ENCODE peak calls at places on chromosomes 6 and 20, in nine cellular contexts. One of them, this sample, is unnamed. For H3K4me1, the result is how much of the 10 kb centered on the place peaks cover.

GRCh38 chr6:27829453-27830211 is 82.6 kb downstream of the OR2B2 start:
- DNase-seq in neuronal stem cell: no peak
- DNase-seq in fibroblast of lung: no peak
- DNase-seq in body of pancreas: no peak
- DNase-seq in SJCRH30: no peak
- DNase-seq in heart right ventricle: no peak
- DNase-seq in heart left ventricle: no peak
- DNase-seq in endodermal cell: peak
- DNase-seq in ascending aorta: no peak
- DNase-seq in this sample: no peak

GRCh38 chr6:89357390-89357789 is 4.9 kb upstream of the UBE2J1 start:
- DNase-seq in SJCRH30: no peak
- DNase-seq in endodermal cell: no peak
- DNase-seq in neuronal stem cell: no peak
- DNase-seq in body of pancreas: no peak
- DNase-seq in heart right ventricle: no peak
- DNase-seq in heart left ventricle: no peak
- DNase-seq in fibroblast of lung: no peak
- DNase-seq in ascending aorta: no peak
- DNase-seq in this sample: no peak

GRCh38 chr20:57240850-57241429 is 25.5 kb downstream of the BMP7 start:
- DNase-seq in neuronal stem cell: no peak
- DNase-seq in SJCRH30: no peak
- DNase-seq in heart left ventricle: no peak
- DNase-seq in fibroblast of lung: no peak
- DNase-seq in ascending aorta: no peak
- DNase-seq in body of pancreas: no peak
- DNase-seq in endodermal cell: no peak
- DNase-seq in heart right ventricle: no peak
- DNase-seq in this sample: no peak

GRCh38 chr6:107690864-107691661 is 133.1 kb downstream of the SCML4 start:
- DNase-seq in body of pancreas: no peak
- DNase-seq in heart right ventricle: peak
- DNase-seq in SJCRH30: no peak
- DNase-seq in ascending aorta: no peak
- DNase-seq in neuronal stem cell: no peak
- DNase-seq in heart left ventricle: no peak
- DNase-seq in fibroblast of lung: peak
- DNase-seq in endodermal cell: peak
- DNase-seq in this sample: no peak

GRCh38 chr6:45504947-45505346 is 127.2 kb upstream of the SUPT3H start:
- DNase-seq in heart right ventricle: no peak
- DNase-seq in heart left ventricle: no peak
- DNase-seq in body of pancreas: peak
- DNase-seq in ascending aorta: no peak
- DNase-seq in SJCRH30: peak
- DNase-seq in neuronal stem cell: peak
- DNase-seq in endodermal cell: peak
- DNase-seq in fibroblast of lung: peak
- DNase-seq in this sample: no peak

GRCh38 chr20:51804754-51805153 is 2.4 kb upstream of the SALL4 start:
- DNase-seq in heart right ventricle: no peak
- DNase-seq in body of pancreas: no peak
- DNase-seq in fibroblast of lung: no peak
- DNase-seq in heart left ventricle: no peak
- DNase-seq in neuronal stem cell: no peak
- DNase-seq in SJCRH30: no peak
- DNase-seq in endodermal cell: peak
- DNase-seq in ascending aorta: no peak
- DNase-seq in this sample: no peak

GRCh38 chr20:1844723-1845523 is 50.3 kb upstream of the SIRPA start:
- DNase-seq in fibroblast of lung: peak
- DNase-seq in body of pancreas: no peak
- DNase-seq in heart right ventricle: peak
- DNase-seq in ascending aorta: peak
- DNase-seq in SJCRH30: no peak
- DNase-seq in neuronal stem cell: no peak
- DNase-seq in heart left ventricle: peak
- DNase-seq in endodermal cell: no peak
- DNase-seq in this sample: no peak

GRCh38 chr20:51404297-51405060 is 138.0 kb downstream of the NFATC2 start:
- DNase-seq in endodermal cell: peak
- DNase-seq in body of pancreas: peak
- DNase-seq in heart right ventricle: no peak
- DNase-seq in neuronal stem cell: no peak
- DNase-seq in ascending aorta: peak
- DNase-seq in heart left ventricle: no peak
- DNase-seq in SJCRH30: no peak
- DNase-seq in fibroblast of lung: no peak
- DNase-seq in this sample: no peak

GRCh38 chr20:33902011-33902410 is 90.9 kb downstream of the CHMP4B start:
- DNase-seq in neuronal stem cell: no peak
- DNase-seq in heart right ventricle: no peak
- DNase-seq in endodermal cell: no peak
- DNase-seq in fibroblast of lung: no peak
- DNase-seq in heart left ventricle: no peak
- DNase-seq in body of pancreas: no peak
- DNase-seq in ascending aorta: no peak
- DNase-seq in SJCRH30: no peak
- DNase-seq in this sample: no peak

GRCh38 chr20:10359621-10360040 is 74.4 kb downstream of the MKKS start:
- DNase-seq in body of pancreas: no peak
- DNase-seq in endodermal cell: no peak
- DNase-seq in ascending aorta: no peak
- DNase-seq in heart left ventricle: no peak
- DNase-seq in SJCRH30: no peak
- DNase-seq in fibroblast of lung: peak
- DNase-seq in heart right ventricle: no peak
- DNase-seq in neuronal stem cell: no peak
- DNase-seq in this sample: no peak

GRCh38 chr20:63206878-63207277 is 9.1 kb downstream of the YTHDF1 start:
- DNase-seq in heart right ventricle: no peak
- DNase-seq in SJCRH30: no peak
- DNase-seq in endodermal cell: no peak
- DNase-seq in neuronal stem cell: no peak
- DNase-seq in ascending aorta: no peak
- DNase-seq in heart left ventricle: no peak
- DNase-seq in fibroblast of lung: no peak
- DNase-seq in body of pancreas: no peak
- DNase-seq in this sample: no peak

GRCh38 chr20:20224806-20225205 is 143.1 kb upstream of the INSM1 start:
- DNase-seq in endodermal cell: no peak
- DNase-seq in neuronal stem cell: no peak
- DNase-seq in heart right ventricle: no peak
- DNase-seq in heart left ventricle: no peak
- DNase-seq in SJCRH30: no peak
- DNase-seq in fibroblast of lung: no peak
- DNase-seq in ascending aorta: no peak
- DNase-seq in body of pancreas: no peak
- DNase-seq in this sample: no peak

GRCh38 chr20:40101479-40102032 is 587.5 kb downstream of the MAFB start:
- DNase-seq in endodermal cell: no peak
- DNase-seq in heart right ventricle: no peak
- DNase-seq in SJCRH30: no peak
- DNase-seq in heart left ventricle: no peak
- DNase-seq in fibroblast of lung: no peak
- DNase-seq in body of pancreas: no peak
- DNase-seq in neuronal stem cell: no peak
- DNase-seq in ascending aorta: no peak
- DNase-seq in this sample: no peak

GRCh38 chr20:235891-236290 is 8.8 kb downstream of the DEFB129 start:
- DNase-seq in neuronal stem cell: no peak
- DNase-seq in endodermal cell: no peak
- DNase-seq in ascending aorta: no peak
- DNase-seq in fibroblast of lung: peak
- DNase-seq in SJCRH30: peak
- DNase-seq in heart right ventricle: no peak
- DNase-seq in body of pancreas: peak
- DNase-seq in heart left ventricle: no peak
- DNase-seq in this sample: no peak

GRCh38 chr20:19456600-19457390 is 244.4 kb downstream of the SLC24A3 start:
- DNase-seq in heart left ventricle: no peak
- DNase-seq in neuronal stem cell: no peak
- DNase-seq in body of pancreas: no peak
- DNase-seq in SJCRH30: no peak
- DNase-seq in ascending aorta: no peak
- DNase-seq in endodermal cell: peak
- DNase-seq in fibroblast of lung: no peak
- DNase-seq in heart right ventricle: no peak
- DNase-seq in this sample: no peak

GRCh38 chr6:47200536-47201334 is 109.0 kb downstream of the TNFRSF21 start:
- DNase-seq in heart left ventricle: no peak
- DNase-seq in body of pancreas: no peak
- DNase-seq in fibroblast of lung: no peak
- DNase-seq in neuronal stem cell: no peak
- DNase-seq in SJCRH30: no peak
- DNase-seq in endodermal cell: no peak
- DNase-seq in ascending aorta: no peak
- DNase-seq in heart right ventricle: no peak
- DNase-seq in this sample: no peak

GRCh38 chr6:13412211-13412610 is 75.2 kb downstream of the GFOD1 start:
- DNase-seq in endodermal cell: no peak
- DNase-seq in heart right ventricle: no peak
- DNase-seq in neuronal stem cell: no peak
- DNase-seq in ascending aorta: peak
- DNase-seq in SJCRH30: no peak
- DNase-seq in body of pancreas: no peak
- DNase-seq in heart left ventricle: no peak
- DNase-seq in fibroblast of lung: no peak
- DNase-seq in this sample: no peak

GRCh38 chr6:13412639-13413465 is 74.5 kb downstream of the GFOD1 start:
- DNase-seq in heart right ventricle: no peak
- DNase-seq in ascending aorta: no peak
- DNase-seq in heart left ventricle: no peak
- DNase-seq in fibroblast of lung: no peak
- DNase-seq in neuronal stem cell: no peak
- DNase-seq in body of pancreas: no peak
- DNase-seq in SJCRH30: no peak
- DNase-seq in endodermal cell: no peak
- DNase-seq in this sample: no peak

GRCh38 chr6:13413466-13413862 is 73.9 kb downstream of the GFOD1 start:
- DNase-seq in neuronal stem cell: no peak
- DNase-seq in endodermal cell: no peak
- DNase-seq in heart left ventricle: no peak
- DNase-seq in body of pancreas: peak
- DNase-seq in fibroblast of lung: peak
- DNase-seq in ascending aorta: peak
- DNase-seq in heart right ventricle: no peak
- DNase-seq in SJCRH30: no peak
- DNase-seq in this sample: no peak

GRCh38 chr6:13409991-13410390 is 77.4 kb downstream of the GFOD1 start:
- DNase-seq in heart right ventricle: no peak
- DNase-seq in body of pancreas: no peak
- DNase-seq in fibroblast of lung: no peak
- DNase-seq in heart left ventricle: no peak
- DNase-seq in ascending aorta: peak
- DNase-seq in neuronal stem cell: no peak
- DNase-seq in endodermal cell: no peak
- DNase-seq in SJCRH30: no peak
- DNase-seq in this sample: no peak

GRCh38 chr6:13411484-13411883 is 75.9 kb downstream of the GFOD1 start:
- DNase-seq in ascending aorta: peak
- DNase-seq in SJCRH30: no peak
- DNase-seq in neuronal stem cell: no peak
- DNase-seq in heart left ventricle: no peak
- DNase-seq in endodermal cell: peak
- DNase-seq in fibroblast of lung: no peak
- DNase-seq in body of pancreas: no peak
- DNase-seq in heart right ventricle: no peak
- DNase-seq in this sample: no peak
- H3K27ac ChIP-seq in ascending aorta: peak
- H3K27ac ChIP-seq in SJCRH30: no peak
- H3K27ac ChIP-seq in neuronal stem cell: no peak
- H3K27ac ChIP-seq in heart left ventricle: peak
- H3K27ac ChIP-seq in endodermal cell: no peak
- H3K27ac ChIP-seq in fibroblast of lung: no peak
- H3K27ac ChIP-seq in body of pancreas: no peak
- H3K27ac ChIP-seq in heart right ventricle: peak
- H3K27ac ChIP-seq in this sample: peak

GRCh38 chr6:131377112-131377511 is 195.9 kb upstream of the ARG1 start:
- DNase-seq in ascending aorta: no peak
- DNase-seq in neuronal stem cell: no peak
- DNase-seq in heart right ventricle: no peak
- DNase-seq in endodermal cell: no peak
- DNase-seq in fibroblast of lung: no peak
- DNase-seq in SJCRH30: no peak
- DNase-seq in heart left ventricle: no peak
- DNase-seq in body of pancreas: no peak
- DNase-seq in this sample: no peak

GRCh38 chr6:131367206-131367873 is 205.7 kb upstream of the ARG1 start:
- DNase-seq in ascending aorta: no peak
- DNase-seq in neuronal stem cell: no peak
- DNase-seq in heart right ventricle: no peak
- DNase-seq in SJCRH30: no peak
- DNase-seq in body of pancreas: no peak
- DNase-seq in endodermal cell: no peak
- DNase-seq in fibroblast of lung: no peak
- DNase-seq in heart left ventricle: no peak
- DNase-seq in this sample: no peak

GRCh38 chr6:131368077-131368911 is 204.7 kb upstream of the ARG1 start:
- DNase-seq in fibroblast of lung: peak
- DNase-seq in heart right ventricle: peak
- DNase-seq in ascending aorta: no peak
- DNase-seq in neuronal stem cell: no peak
- DNase-seq in heart left ventricle: peak
- DNase-seq in body of pancreas: peak
- DNase-seq in SJCRH30: no peak
- DNase-seq in endodermal cell: peak
- DNase-seq in this sample: no peak

GRCh38 chr6:131372535-131372934 is 200.5 kb upstream of the ARG1 start:
- DNase-seq in SJCRH30: no peak
- DNase-seq in ascending aorta: no peak
- DNase-seq in heart left ventricle: no peak
- DNase-seq in heart right ventricle: no peak
- DNase-seq in endodermal cell: no peak
- DNase-seq in body of pancreas: no peak
- DNase-seq in fibroblast of lung: no peak
- DNase-seq in neuronal stem cell: no peak
- DNase-seq in this sample: no peak
- H3K4me1 ChIP-seq in SJCRH30: under half
- H3K4me1 ChIP-seq in ascending aorta: under half
- H3K4me1 ChIP-seq in heart left ventricle: under half
- H3K4me1 ChIP-seq in heart right ventricle: under half
- H3K4me1 ChIP-seq in endodermal cell: under half
- H3K4me1 ChIP-seq in body of pancreas: under half
- H3K4me1 ChIP-seq in fibroblast of lung: under half
- H3K4me1 ChIP-seq in neuronal stem cell: under half
- H3K4me1 ChIP-seq in this sample: under half

GRCh38 chr20:31606678-31606927 is 1.5 kb downstream of the ID1 start:
- DNase-seq in fibroblast of lung: no peak
- DNase-seq in SJCRH30: no peak
- DNase-seq in heart right ventricle: no peak
- DNase-seq in neuronal stem cell: no peak
- DNase-seq in endodermal cell: no peak
- DNase-seq in ascending aorta: no peak
- DNase-seq in heart left ventricle: no peak
- DNase-seq in body of pancreas: no peak
- DNase-seq in this sample: no peak
- H3K27ac ChIP-seq in fibroblast of lung: peak
- H3K27ac ChIP-seq in SJCRH30: no peak
- H3K27ac ChIP-seq in heart right ventricle: peak
- H3K27ac ChIP-seq in neuronal stem cell: no peak
- H3K27ac ChIP-seq in endodermal cell: peak
- H3K27ac ChIP-seq in ascending aorta: peak
- H3K27ac ChIP-seq in heart left ventricle: peak
- H3K27ac ChIP-seq in body of pancreas: no peak
- H3K27ac ChIP-seq in this sample: peak

GRCh38 chr20:47576516-47577033 is 74.9 kb downstream of the NCOA3 start:
- DNase-seq in neuronal stem cell: no peak
- DNase-seq in fibroblast of lung: peak
- DNase-seq in heart left ventricle: peak
- DNase-seq in heart right ventricle: peak
- DNase-seq in body of pancreas: peak
- DNase-seq in endodermal cell: peak
- DNase-seq in ascending aorta: peak
- DNase-seq in SJCRH30: peak
- DNase-seq in this sample: no peak
- H3K4me1 ChIP-seq in neuronal stem cell: under half
- H3K4me1 ChIP-seq in fibroblast of lung: under half
- H3K4me1 ChIP-seq in heart left ventricle: under half
- H3K4me1 ChIP-seq in heart right ventricle: under half
- H3K4me1 ChIP-seq in body of pancreas: under half
- H3K4me1 ChIP-seq in endodermal cell: under half
- H3K4me1 ChIP-seq in ascending aorta: under half
- H3K4me1 ChIP-seq in SJCRH30: under half
- H3K4me1 ChIP-seq in this sample: half or more

This sample was measured in thoracic aorta.